ENCODE peak calls at places on chromosome 20, in four cellular contexts. R, K, C and P are unnamed samples.

GRCh38 chr20:40511478-40511877 is 177.6 kb downstream of the MAFB start:
- DNase-seq in C (peak; percentile 84), K (no peak), R (peak; percentile 88), P (no peak)

GRCh38 chr20:62739581-62740285 is 31.1 kb downstream of the NTSR1 start:
- DNase-seq in K (no peak), R (no peak), C (no peak), P (peak; percentile 21)

GRCh38 chr20:37081717-37082289 is 14.0 kb downstream of the RBL1 start:
- DNase-seq in K (no peak), R (no peak), C (peak; percentile 17), P (peak; percentile 22)

GRCh38 chr20:34544109-34544793 is 14.3 kb upstream of the MAP1LC3A start:
- DNase-seq in R (no peak), C (peak; percentile 24), K (no peak), P (no peak)

GRCh38 chr20:17571153-17571527 is 1.3 kb downstream of the DSTN start:
- DNase-seq in K (no peak), C (peak; percentile 41), R (no peak), P (no peak)

GRCh38 chr20:9145142-9145541 is 76.3 kb downstream of the PLCB4 start:
- DNase-seq in C (no peak), K (no peak), R (no peak), P (no peak)

GRCh38 chr20:43844778-43845614 is 69.7 kb upstream of the TOX2 start:
- DNase-seq in K (no peak), R (peak; percentile 65), C (peak; percentile 91), P (no peak)

GRCh38 chr20:13139459-13140150 is 81.5 kb upstream of the ISM1 start:
- DNase-seq in C (no peak), K (no peak), R (peak; percentile 48), P (no peak)

GRCh38 chr20:6533828-6534388 is 233.6 kb upstream of the BMP2 start:
- DNase-seq in K (no peak), R (peak; percentile 97), C (peak; percentile 88), P (no peak)

GRCh38 chr20:62111148-62111547 is 11.1 kb upstream of the LSM14B start:
- DNase-seq in K (no peak), C (no peak), R (no peak), P (no peak)

GRCh38 chr20:341682-342081 is 5.2 kb upstream of the NRSN2 start:
- DNase-seq in R (peak; percentile 84), C (peak; percentile 76), K (no peak), P (no peak)

GRCh38 chr20:9200620-9201019 is 131.7 kb downstream of the PLCB4 start:
- DNase-seq in C (peak; percentile 72), R (peak; percentile 40), K (no peak), P (no peak)

GRCh38 chr20:25272223-25273000 is 24.5 kb downstream of the PYGB start:
- DNase-seq in C (no peak), K (no peak), R (no peak), P (no peak)

GRCh38 chr20:31945790-31946189 is 6.1 kb downstream of the PDRG1 start:
- DNase-seq in K (peak; percentile 49), R (peak; percentile 68), C (no peak), P (peak; percentile 6)

GRCh38 chr20:20130399-20130798 is 78.1 kb downstream of the CFAP61 start:
- DNase-seq in C (no peak), R (no peak), K (no peak), P (no peak)

GRCh38 chr20:51338692-51339440 is 203.7 kb downstream of the NFATC2 start:
- DNase-seq in R (peak; percentile 91), K (no peak), C (peak; percentile 76), P (no peak)

GRCh38 chr20:47847882-47848485 is 62.7 kb upstream of the SULF2 start:
- DNase-seq in R (no peak), K (no peak), C (no peak), P (peak; percentile 23)

GRCh38 chr20:22339091-22339881 is 245.1 kb downstream of the FOXA2 start:
- DNase-seq in K (no peak), R (peak; percentile 64), C (peak; percentile 81), P (no peak)

GRCh38 chr20:63258826-63259225 is 4.6 kb upstream of the NKAIN4 start:
- DNase-seq in C (peak; percentile 32), R (no peak), K (peak; percentile 45), P (no peak)

GRCh38 chr20:20368414-20369352 is 779 bp downstream of the INSM1 start:
- DNase-seq in C (no peak), K (no peak), R (no peak), P (peak; percentile 56)

GRCh38 chr20:62808211-62808865 is 3.7 kb downstream of the OGFR start:
- DNase-seq in R (peak; percentile 41), K (peak; percentile 83), C (peak; percentile 64), P (peak; percentile 85)

GRCh38 chr20:571754-572331 is 28.3 kb upstream of the CSNK2A1 start:
- DNase-seq in C (peak; percentile 70), K (peak; percentile 75), R (no peak), P (peak; percentile 61)

GRCh38 chr20:31860431-31861345 is 9.6 kb downstream of the DUSP15 start:
- DNase-seq in R (no peak), K (peak; percentile 31), C (peak; percentile 55), P (peak; percentile 93)

GRCh38 chr20:7841967-7842301 is 98.3 kb downstream of the HAO1 start:
- DNase-seq in C (peak; percentile 94), K (no peak), R (peak; percentile 95), P (no peak)

GRCh38 chr20:44342240-44342639 is 5.4 kb downstream of the R3HDML start:
- DNase-seq in K (no peak), C (peak; percentile 21), R (no peak), P (no peak)

GRCh38 chr20:4876301-4876700 is 125.0 kb downstream of the SLC23A2 start:
- DNase-seq in K (no peak), C (no peak), R (no peak), P (no peak)

GRCh38 chr20:57244627-57245214 is 21.7 kb downstream of the BMP7 start:
- DNase-seq in K (no peak), R (no peak), C (no peak), P (no peak)

GRCh38 chr20:57246008-57246407 is 20.4 kb downstream of the BMP7 start:
- DNase-seq in R (no peak), K (no peak), C (no peak), P (no peak)

GRCh38 chr20:57242414-57242813 is 24.0 kb downstream of the BMP7 start:
- DNase-seq in K (no peak), C (no peak), R (no peak), P (no peak)

GRCh38 chr20:57243480-57244220 is 22.8 kb downstream of the BMP7 start:
- DNase-seq in R (no peak), K (no peak), C (no peak), P (no peak)

GRCh38 chr20:57244221-57244585 is 22.2 kb downstream of the BMP7 start:
- DNase-seq in C (no peak), R (no peak), K (no peak), P (no peak)
- TF ChIP-seq CTCF in C (no peak), R (no peak), K (no peak), P (no peak)

GRCh38 chr20:57264908-57265648 is 1.4 kb downstream of the BMP7 start:
- DNase-seq in C (no peak), K (no peak), R (no peak), P (peak; percentile 48)

GRCh38 chr20:57263767-57264150 is 2.7 kb downstream of the BMP7 start:
- DNase-seq in K (no peak), R (no peak), C (no peak), P (no peak)

GRCh38 chr20:57263127-57263609 is 3.3 kb downstream of the BMP7 start:
- DNase-seq in R (no peak), C (no peak), K (no peak), P (no peak)

GRCh38 chr20:57265649-57266250 is 691 bp downstream of the BMP7 start:
- DNase-seq in C (no peak), R (no peak), K (no peak), P (peak; percentile 52)

DNA sequence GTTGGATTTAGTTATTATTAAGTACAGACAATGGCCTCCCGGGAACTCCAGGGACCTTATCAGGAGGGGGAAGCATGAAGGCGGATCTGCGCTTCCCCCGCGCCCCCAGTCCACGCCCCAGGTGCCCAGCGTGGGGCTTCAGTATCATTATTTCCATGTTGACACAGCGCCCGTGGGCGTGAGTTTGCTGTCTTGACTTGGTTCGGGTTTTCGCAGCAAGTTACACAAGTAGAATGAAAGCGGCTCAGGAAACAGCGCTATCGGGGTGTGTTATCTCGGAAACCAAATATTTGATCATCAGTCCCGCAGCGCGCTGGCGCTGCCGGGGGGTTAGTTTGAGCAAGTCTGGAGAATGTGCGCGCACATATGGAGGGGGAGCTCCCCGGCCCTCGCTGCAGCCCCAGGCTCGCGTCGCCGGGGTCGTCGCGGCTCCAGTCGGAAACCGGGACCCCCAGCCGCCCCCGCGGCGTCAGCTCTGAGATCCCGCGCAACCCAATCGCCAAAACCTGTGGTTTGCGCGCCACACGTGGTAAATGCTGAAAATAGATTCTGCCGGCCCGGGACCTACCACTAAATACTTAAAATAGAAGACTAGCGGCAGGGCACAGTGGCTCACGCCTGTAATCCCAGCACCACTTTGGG is 2.2 kb downstream of the BMP7 start:
- DNase-seq in K (no peak), C (no peak), R (no peak), P (no peak)
- TF ChIP-seq CTCF in K (no peak), C (no peak), R (no peak), P (no peak)

DNA sequence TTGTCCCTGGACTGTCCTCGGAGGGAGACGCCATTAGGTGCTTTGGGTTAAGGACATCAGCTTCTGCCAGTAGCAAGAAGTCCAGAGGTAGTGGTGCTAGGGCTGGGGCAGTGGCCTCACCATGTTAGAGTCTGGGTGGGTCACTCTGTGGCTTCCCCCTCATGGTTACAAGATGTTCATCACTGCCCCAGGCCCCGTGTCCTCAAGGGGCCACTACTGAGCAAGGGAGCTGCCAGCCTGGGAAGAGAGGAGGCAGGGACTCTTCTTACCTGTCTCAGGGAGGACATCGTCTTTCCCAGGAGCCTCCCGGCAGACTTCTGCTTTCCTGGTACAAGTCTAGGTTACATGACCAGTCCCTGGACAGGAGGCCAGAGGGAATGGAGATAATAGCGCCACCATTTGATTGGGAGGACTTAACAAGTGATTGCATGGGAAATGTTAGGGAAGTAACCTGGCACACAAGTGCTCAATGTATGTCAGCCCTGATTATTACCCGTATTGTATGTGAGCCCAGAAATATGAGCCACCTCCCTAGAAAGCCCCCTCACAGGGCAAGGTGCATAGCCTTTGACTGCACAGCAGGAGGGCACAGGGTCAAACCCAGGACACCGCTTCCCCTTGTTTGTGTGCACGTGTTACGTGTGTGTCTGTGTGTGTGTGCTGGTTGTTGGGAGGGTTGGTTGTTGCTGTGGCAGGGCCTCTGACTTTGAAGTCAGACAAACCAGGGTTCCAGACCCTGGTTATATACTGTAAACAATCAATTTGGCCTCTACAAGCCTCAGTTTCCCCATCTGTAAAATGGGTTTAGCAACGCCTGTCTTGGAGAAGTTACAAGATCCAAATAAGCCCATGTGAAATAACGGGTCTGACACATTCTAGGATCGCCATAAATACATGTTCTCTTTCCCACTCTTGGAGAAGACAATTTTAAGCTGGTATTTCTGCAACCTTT is 30.0 kb downstream of the SIRPA start:
- DNase-seq in R (no peak), K (no peak), C (no peak), P (no peak)
- TF ChIP-seq CTCF in R (no peak), K (no peak), C (no peak), P (no peak)

DNA sequence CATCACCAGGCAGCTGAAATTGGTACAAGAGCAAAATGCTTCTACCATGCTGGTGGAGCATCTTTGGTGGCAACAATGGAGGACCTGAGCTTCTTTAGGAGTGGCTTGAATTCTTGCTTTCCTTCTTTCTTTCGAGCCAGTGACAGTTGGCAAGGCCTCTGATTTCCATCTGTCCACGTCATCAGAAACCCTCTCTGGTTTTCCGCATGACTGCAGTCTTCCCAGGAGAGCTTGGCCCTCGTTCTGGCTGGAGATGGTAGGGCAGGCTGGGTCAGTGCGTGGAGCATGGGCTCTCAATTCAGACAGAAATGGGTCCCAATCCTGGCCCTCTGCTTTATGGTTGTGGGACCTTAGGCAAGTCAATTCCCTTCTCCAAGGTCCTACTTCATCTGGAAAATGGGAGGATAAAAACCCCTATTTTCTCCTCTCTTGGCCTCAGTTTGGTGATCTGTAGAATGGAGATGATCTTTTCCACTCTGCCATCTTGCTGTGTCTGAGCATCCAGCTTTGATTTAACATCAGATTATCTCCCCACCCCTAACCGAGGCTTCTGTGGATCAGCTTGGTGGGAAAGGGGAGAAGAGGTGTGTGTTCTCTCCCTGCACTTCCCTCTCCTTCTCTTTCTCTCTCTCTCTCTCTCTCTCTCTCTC is 3.6 kb upstream of the BPIFB1 start:
- DNase-seq in K (no peak), C (no peak), R (no peak), P (no peak)
- TF ChIP-seq CTCF in K (no peak), C (no peak), R (no peak), P (no peak)